ENCODE peak calls at places on chromosomes 11 and 22, in nine cellular contexts. N is AG04450, L is heart right ventricle, D is suprapubic skin, C is body of pancreas, X is lower lobe of right lung, H is cardiac muscle cell, P is sigmoid colon, V is mucosa of descending colon. J is an unnamed sample. For H3K9me3, the result is how much of the 10 kb centered on the place peaks cover.

GRCh38 chr11:46673713-46674462 is 26.5 kb downstream of the ARHGAP1 start:
- DNase-seq in N (no peak), L (no peak), D (no peak), C (peak), X (no peak), H (no peak), P (peak), V (no peak), J (peak)

GRCh38 chr22:28817919-28818859 is 17.8 kb upstream of the XBP1 start:
- DNase-seq in N (no peak), L (no peak), D (no peak), C (peak), X (peak), H (peak), P (peak), V (peak), J (no peak)

GRCh38 chr11:64667154-64667745 is 55.7 kb downstream of the NRXN2 start:
- DNase-seq in N (no peak), L (no peak), D (no peak), C (no peak), X (peak), H (no peak), P (no peak), V (no peak), J (no peak)

GRCh38 chr11:96307748-96308133 is 35.3 kb downstream of the MAML2 start:
- DNase-seq in N (peak), L (no peak), D (no peak), C (no peak), X (no peak), H (no peak), P (no peak), V (peak), J (no peak)

GRCh38 chr11:46348986-46349401 is 1.7 kb downstream of the DGKZ start:
- DNase-seq in N (no peak), L (no peak), D (no peak), C (no peak), X (no peak), H (no peak), P (no peak), V (peak), J (peak)

GRCh38 chr11:104682241-104682640 is 216.0 kb downstream of the CASP12 start:
- DNase-seq in N (no peak), L (no peak), D (no peak), C (no peak), X (no peak), H (no peak), P (no peak), V (no peak), J (no peak)

GRCh38 chr22:39179841-39180335 is 27.4 kb upstream of the CBX7 start:
- DNase-seq in N (no peak), L (no peak), D (no peak), C (no peak), X (no peak), H (no peak), P (no peak), V (no peak), J (no peak)

GRCh38 chr11:22920939-22921565 is 60.8 kb upstream of the CCDC179 start:
- DNase-seq in N (peak), L (no peak), D (no peak), C (peak), X (no peak), H (peak), P (no peak), V (peak), J (no peak)

GRCh38 chr22:17109113-17109865 is 11.9 kb downstream of the TMEM121B start:
- DNase-seq in N (no peak), L (no peak), D (no peak), C (no peak), X (no peak), H (no peak), P (peak), V (no peak), J (no peak)

GRCh38 chr11:22189660-22190059 is 3.2 kb upstream of the ANO5 start:
- DNase-seq in N (no peak), L (no peak), D (no peak), C (no peak), X (no peak), H (peak), P (no peak), V (no peak), J (no peak)

GRCh38 chr11:13999704-14000103 is 37.2 kb downstream of the SPON1 start:
- DNase-seq in N (no peak), L (no peak), D (no peak), C (no peak), X (no peak), H (no peak), P (no peak), V (no peak), J (no peak)

GRCh38 chr11:47552086-47552580 is 799 bp downstream of the CELF1 start:
- DNase-seq in N (no peak), L (no peak), D (peak), C (peak), X (no peak), H (peak), P (peak), V (no peak), J (no peak)

GRCh38 chr11:32829157-32829679 is 509 bp upstream of the PRRG4 start:
- DNase-seq in N (no peak), L (no peak), D (no peak), C (no peak), X (no peak), H (no peak), P (no peak), V (no peak), J (no peak)

GRCh38 chr11:94769897-94770296 is 1.7 kb downstream of the AMOTL1 start:
- DNase-seq in N (no peak), L (no peak), D (no peak), C (peak), X (no peak), H (no peak), P (no peak), V (no peak), J (no peak)

GRCh38 chr11:45086526-45086925 is 59.9 kb upstream of the PRDM11 start:
- DNase-seq in N (no peak), L (no peak), D (no peak), C (no peak), X (no peak), H (no peak), P (no peak), V (no peak), J (no peak)

GRCh38 chr22:17648564-17648963 is 10.0 kb downstream of the BCL2L13 start:
- DNase-seq in N (no peak), L (no peak), D (no peak), C (no peak), X (no peak), H (no peak), P (no peak), V (no peak), J (no peak)

GRCh38 chr11:73577496-73577917 is 20.4 kb downstream of the FAM168A start:
- DNase-seq in N (peak), L (no peak), D (no peak), C (no peak), X (no peak), H (no peak), P (no peak), V (no peak), J (no peak)

GRCh38 chr11:7688238-7688826 is 15.0 kb upstream of the CYB5R2 start:
- DNase-seq in N (no peak), L (no peak), D (no peak), C (no peak), X (no peak), H (peak), P (no peak), V (peak), J (no peak)

GRCh38 chr11:80502511-80502910 is 1061.7 kb upstream of the TENM4 start:
- DNase-seq in N (no peak), L (no peak), D (no peak), C (no peak), X (no peak), H (peak), P (no peak), V (no peak), J (no peak)

GRCh38 chr11:69359735-69360470 is 65.9 kb downstream of the MYEOV start:
- DNase-seq in N (no peak), L (no peak), D (no peak), C (no peak), X (no peak), H (no peak), P (no peak), V (no peak), J (no peak)

GRCh38 chr11:113016905-113017304 is 55.7 kb downstream of the NCAM1 start:
- DNase-seq in N (no peak), L (no peak), D (no peak), C (no peak), X (no peak), H (no peak), P (no peak), V (no peak), J (no peak)

GRCh38 chr11:107590460-107591097 is 368 bp upstream of the ELMOD1 start:
- DNase-seq in N (no peak), L (no peak), D (no peak), C (no peak), X (no peak), H (no peak), P (no peak), V (no peak), J (no peak)

GRCh38 chr22:33329398-33329797 is 271.2 kb upstream of the SYN3 start:
- DNase-seq in N (no peak), L (no peak), D (no peak), C (no peak), X (no peak), H (no peak), P (no peak), V (peak), J (no peak)

GRCh38 chr11:117187428-117187798 is 8.9 kb downstream of the SIDT2 start:
- DNase-seq in N (no peak), L (no peak), D (no peak), C (no peak), X (no peak), H (no peak), P (peak), V (no peak), J (peak)

GRCh38 chr22:50123119-50123518 is 33.3 kb downstream of the MOV10L1 start:
- DNase-seq in N (no peak), L (no peak), D (no peak), C (no peak), X (no peak), H (no peak), P (peak), V (no peak), J (no peak)

DNA sequence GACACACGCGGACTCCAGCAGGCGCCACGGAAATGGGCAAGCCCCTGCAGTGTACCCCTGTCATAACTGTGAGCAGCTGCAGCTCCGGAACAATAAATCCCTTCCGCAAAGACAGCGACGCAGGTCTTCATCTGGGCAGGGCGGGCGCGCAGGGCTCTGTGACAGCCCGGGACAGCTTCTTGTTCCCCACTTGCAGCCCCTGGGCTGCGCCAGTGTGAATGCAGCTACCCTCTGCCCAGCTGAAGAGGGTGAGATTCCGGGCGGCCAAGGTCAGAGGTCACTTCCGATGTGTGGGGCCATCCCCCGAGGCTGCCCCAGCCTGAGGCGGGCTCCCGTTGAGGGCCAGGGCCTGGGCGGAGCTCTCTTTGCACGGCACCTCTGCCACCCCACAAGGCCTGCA is 24.0 kb downstream of the MOB2 start:
- DNase-seq in N (no peak), L (no peak), D (no peak), C (no peak), X (no peak), H (no peak), P (no peak), V (no peak), J (no peak)
- H3K9me3 ChIP-seq in N (under half), L (under half), D (under half), C (under half), X (under half), H (under half), P (under half), V (under half), J (under half)

GRCh38 chr11:126790550-126790981 is 210.0 kb downstream of the KIRREL3 start:
- DNase-seq in N (peak), L (no peak), D (no peak), C (no peak), X (no peak), H (no peak), P (no peak), V (no peak), J (no peak)
- TF ChIP-seq CTCF in N (peak), L (no peak), D (no peak), C (no peak), X (no peak), H (peak), P (no peak), V (no peak), J (no peak)

GRCh38 chr22:48752451-48753380 is 1075.0 kb downstream of the BRD1 start:
- DNase-seq in N (no peak), L (no peak), D (no peak), C (no peak), X (no peak), H (no peak), P (peak), V (no peak), J (no peak)

GRCh38 chr22:48755332-48755949 is 1072.2 kb downstream of the BRD1 start:
- DNase-seq in N (no peak), L (no peak), D (no peak), C (no peak), X (no peak), H (no peak), P (peak), V (no peak), J (no peak)

GRCh38 chr22:48754611-48755331 is 1072.9 kb downstream of the BRD1 start:
- DNase-seq in N (no peak), L (no peak), D (no peak), C (no peak), X (peak), H (no peak), P (peak), V (no peak), J (no peak)

GRCh38 chr22:48753381-48753730 is 1074.3 kb downstream of the BRD1 start:
- DNase-seq in N (no peak), L (no peak), D (no peak), C (no peak), X (no peak), H (no peak), P (peak), V (no peak), J (no peak)

DNA sequence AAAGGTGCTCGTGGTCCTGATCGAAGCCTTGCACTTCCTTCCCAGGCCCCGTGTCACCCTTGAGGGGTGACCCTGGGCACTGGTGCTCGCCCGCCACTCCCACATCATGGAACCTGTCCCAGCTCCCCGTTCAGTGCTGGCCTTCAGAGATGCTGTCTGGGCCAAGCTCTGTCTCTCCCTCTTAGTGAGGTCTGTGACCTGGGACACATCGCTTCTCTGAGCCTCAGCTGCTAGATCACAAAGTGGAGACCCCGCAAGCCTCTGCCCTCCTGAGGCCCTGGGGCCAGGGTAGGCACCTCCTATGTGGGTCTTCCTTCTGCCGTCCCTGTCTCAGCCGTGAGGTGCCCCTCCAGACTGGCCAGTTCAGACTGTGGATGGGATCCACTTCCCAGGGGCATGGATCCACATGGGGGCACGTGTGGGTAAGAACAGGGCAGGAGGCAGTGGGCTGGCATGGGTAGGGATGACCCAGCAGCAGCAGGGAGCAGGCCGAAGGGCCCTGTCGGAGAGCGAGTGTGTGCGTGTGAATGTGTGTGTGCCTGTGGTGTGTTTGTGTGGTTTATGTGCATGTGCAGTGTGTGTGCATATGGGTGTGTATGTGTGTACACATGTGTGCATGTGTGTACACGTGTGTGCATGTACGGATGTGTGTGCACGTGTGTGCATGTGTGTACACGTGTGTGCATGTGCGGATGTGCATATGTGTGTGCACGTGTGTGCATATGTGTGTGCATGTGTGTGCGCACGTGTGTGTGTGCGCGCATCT is 1073.7 kb downstream of the BRD1 start:
- DNase-seq in N (no peak), L (no peak), D (no peak), C (no peak), X (no peak), H (no peak), P (peak), V (no peak), J (no peak)
- H3K9me3 ChIP-seq in N (half or more), L (under half), D (under half), C (under half), X (under half), H (under half), P (under half), V (under half), J (under half)

GRCh38 chr11:131762346-131763110 is 392.1 kb downstream of the NTM start:
- DNase-seq in N (no peak), L (no peak), D (no peak), C (no peak), X (no peak), H (no peak), P (no peak), V (no peak), J (no peak)

GRCh38 chr11:131759140-131759539 is 388.7 kb downstream of the NTM start:
- DNase-seq in N (no peak), L (no peak), D (no peak), C (no peak), X (no peak), H (no peak), P (no peak), V (no peak), J (no peak)

GRCh38 chr11:131758726-131759125 is 388.3 kb downstream of the NTM start:
- DNase-seq in N (no peak), L (no peak), D (no peak), C (no peak), X (no peak), H (no peak), P (no peak), V (no peak), J (no peak)

GRCh38 chr11:131763193-131763890 is 392.9 kb downstream of the NTM start:
- DNase-seq in N (no peak), L (no peak), D (no peak), C (no peak), X (no peak), H (no peak), P (no peak), V (no peak), J (no peak)

DNA sequence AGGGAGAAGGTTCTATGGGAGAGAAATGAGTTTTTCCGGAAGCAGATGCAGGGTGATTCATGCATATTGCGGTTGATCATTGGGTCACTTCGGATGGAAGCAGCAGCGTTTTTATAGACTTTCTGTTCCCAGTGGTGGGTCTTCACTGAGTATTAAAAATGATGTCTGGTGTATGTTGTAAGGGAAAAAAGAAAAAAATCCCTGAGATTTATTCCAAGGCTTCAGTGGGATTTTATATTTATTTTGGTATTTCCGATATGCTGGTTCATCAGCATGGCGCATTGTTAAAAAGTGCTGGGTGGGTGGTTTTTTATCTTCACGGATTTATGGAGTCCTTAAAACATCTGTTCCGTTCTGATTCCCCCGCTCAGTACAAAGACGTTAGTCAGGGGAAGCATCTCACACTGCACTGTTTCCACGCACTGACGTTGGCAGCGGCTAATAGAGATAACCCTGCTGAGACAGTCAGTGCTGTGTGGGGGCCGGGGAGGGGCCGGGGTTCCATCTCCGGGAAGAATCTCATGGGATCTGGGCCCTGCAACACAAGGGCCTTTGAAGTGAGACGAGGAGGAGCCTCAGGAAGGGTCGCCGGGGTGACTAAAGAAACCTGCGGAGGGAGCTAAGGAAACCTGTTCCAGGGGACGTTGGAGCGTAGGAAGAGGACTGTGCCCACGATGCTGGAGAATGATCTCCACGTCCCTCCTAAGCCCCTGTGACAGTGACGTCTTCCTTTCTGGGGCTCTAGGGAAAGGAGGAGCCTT is 390.0 kb downstream of the NTM start:
- DNase-seq in N (no peak), L (no peak), D (no peak), C (no peak), X (no peak), H (no peak), P (no peak), V (no peak), J (no peak)
- TF ChIP-seq CTCF in N (no peak), L (no peak), D (no peak), C (no peak), X (no peak), H (peak), P (no peak), V (no peak), J (no peak)

DNA sequence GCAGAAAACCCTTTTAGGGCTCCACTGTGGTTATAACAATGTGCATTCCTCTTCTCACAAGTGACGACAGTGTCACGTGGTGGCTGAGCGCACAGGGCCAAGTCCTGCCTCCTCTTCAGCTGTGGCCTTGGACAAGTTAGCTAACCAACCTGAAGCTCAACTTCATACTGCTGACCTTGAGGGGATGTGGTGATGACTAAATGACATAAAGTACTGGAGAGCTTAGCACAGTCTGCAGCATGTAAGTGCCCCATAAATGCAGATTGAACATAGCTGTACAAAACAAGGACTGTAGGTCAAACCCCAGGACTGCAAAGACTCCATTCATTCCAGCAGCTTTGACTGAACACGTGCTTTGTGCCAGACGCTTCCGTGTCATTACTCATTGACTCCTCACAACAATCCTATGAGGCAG is 20.1 kb upstream of the MRGPRX2 start:
- DNase-seq in N (no peak), L (no peak), D (no peak), C (peak), X (peak), H (peak), P (no peak), V (no peak), J (no peak)
- H3K9me3 ChIP-seq in N (under half), L (under half), D (under half), C (under half), X (under half), H (under half), P (under half), V (under half), J (under half)

GRCh38 chr11:78139422-78140391 is at the start of gene ALG8:
- DNase-seq in N (peak), L (peak), D (peak), C (peak), X (peak), H (peak), P (peak), V (peak), J (peak)

GRCh38 chr11:78138281-78138680 is 1.1 kb downstream of the ALG8 start:
- DNase-seq in N (no peak), L (no peak), D (no peak), C (no peak), X (no peak), H (no peak), P (no peak), V (no peak), J (no peak)

GRCh38 chr11:78140392-78141077 is 1.1 kb upstream of the ALG8 start:
- DNase-seq in N (no peak), L (no peak), D (no peak), C (no peak), X (no peak), H (no peak), P (no peak), V (no peak), J (no peak)

GRCh38 chr11:78138694-78139421 is 568 bp downstream of the ALG8 start:
- DNase-seq in N (no peak), L (no peak), D (no peak), C (no peak), X (no peak), H (no peak), P (no peak), V (peak), J (no peak)
- TF ChIP-seq CTCF in N (peak), L (no peak), D (no peak), C (no peak), X (no peak), H (no peak), P (no peak), V (no peak), J (peak)

GRCh38 chr11:71064702-71065515 is 187.5 kb downstream of the SHANK2 start:
- DNase-seq in N (no peak), L (no peak), D (no peak), C (no peak), X (no peak), H (no peak), P (no peak), V (no peak), J (no peak)
- H3K9me3 ChIP-seq in N (half or more), L (under half), D (under half), C (under half), X (under half), H (under half), P (under half), V (under half), J (under half)